ENCODE peak calls at places on chromosomes 13 and 19, in nine cellular contexts. M, Z, O, H, E, U, R, N and D are unnamed samples.

GRCh38 chr13:99418663-99419140 is 82.6 kb upstream of the TM9SF2 start:
- DNase-seq in M (no peak), Z (no peak), O (no peak), H (no peak), E (no peak), U (no peak), R (no peak), N (no peak), D (no peak)

GRCh38 chr13:79530270-79530669 is 49.3 kb downstream of the NDFIP2 start:
- DNase-seq in M (no peak), Z (no peak), O (no peak), H (no peak), E (no peak), U (no peak), R (no peak), N (no peak), D (no peak)

GRCh38 chr13:73835138-73835721 is 299.0 kb downstream of the KLF12 start:
- DNase-seq in M (no peak), Z (peak), O (peak), H (peak), E (no peak), U (no peak), R (peak), N (peak), D (peak)

GRCh38 chr13:65868106-65868505 is 1362.0 kb downstream of the PCDH9 start:
- DNase-seq in M (no peak), Z (no peak), O (no peak), H (no peak), E (no peak), U (no peak), R (no peak), N (no peak), D (no peak)

GRCh38 chr13:68982961-68983619 is 1124.5 kb upstream of the ATXN8OS start:
- DNase-seq in M (no peak), Z (no peak), O (no peak), H (no peak), E (no peak), U (no peak), R (no peak), N (no peak), D (no peak)

GRCh38 chr13:79901336-79901735 is 420.4 kb downstream of the NDFIP2 start:
- DNase-seq in M (no peak), Z (no peak), O (no peak), H (peak), E (no peak), U (no peak), R (peak), N (no peak), D (no peak)

GRCh38 chr13:99646866-99647592 is 145.8 kb downstream of the TM9SF2 start:
- DNase-seq in M (no peak), Z (no peak), O (no peak), H (no peak), E (no peak), U (no peak), R (no peak), N (no peak), D (no peak)

GRCh38 chr13:101916758-101917474 is 464.4 kb downstream of the ITGBL1 start:
- DNase-seq in M (no peak), Z (no peak), O (no peak), H (no peak), E (no peak), U (no peak), R (no peak), N (no peak), D (peak)

GRCh38 chr19:18223860-18224524 is 2.2 kb downstream of the PDE4C start:
- DNase-seq in M (no peak), Z (peak), O (no peak), H (no peak), E (no peak), U (peak), R (no peak), N (no peak), D (peak)

GRCh38 chr19:1266818-1267440 is 2.2 kb upstream of the CIRBP start:
- DNase-seq in M (no peak), Z (peak), O (peak), H (peak), E (no peak), U (peak), R (no peak), N (no peak), D (no peak)

GRCh38 chr19:33470686-33471085 is 50.9 kb downstream of the PEPD start:
- DNase-seq in M (no peak), Z (no peak), O (no peak), H (no peak), E (no peak), U (no peak), R (no peak), N (no peak), D (no peak)

GRCh38 chr19:8494158-8494557 is 8.3 kb downstream of the PRAM1 start:
- DNase-seq in M (no peak), Z (peak), O (no peak), H (peak), E (no peak), U (no peak), R (no peak), N (no peak), D (no peak)

GRCh38 chr19:53182202-53182601 is 11.0 kb downstream of the ZNF665 start:
- DNase-seq in M (no peak), Z (no peak), O (no peak), H (no peak), E (no peak), U (no peak), R (peak), N (no peak), D (no peak)

GRCh38 chr13:94210826-94211225 is 268.7 kb downstream of the DCT start:
- DNase-seq in M (no peak), Z (no peak), O (no peak), H (peak), E (no peak), U (no peak), R (no peak), N (no peak), D (no peak)

GRCh38 chr19:47239610-47240296 is 8.8 kb upstream of the BBC3 start:
- DNase-seq in M (no peak), Z (no peak), O (peak), H (peak), E (no peak), U (no peak), R (peak), N (no peak), D (peak)

GRCh38 chr13:33994198-33994597 is 176.2 kb downstream of the RFC3 start:
- DNase-seq in M (no peak), Z (peak), O (no peak), H (no peak), E (no peak), U (no peak), R (no peak), N (no peak), D (no peak)

GRCh38 chr19:58304748-58305064 is 471 bp upstream of the ERVK3-1 start:
- DNase-seq in M (no peak), Z (no peak), O (no peak), H (no peak), E (no peak), U (no peak), R (no peak), N (no peak), D (no peak)

GRCh38 chr19:58305932-58306323 is 751 bp downstream of the ERVK3-1 start:
- DNase-seq in M (no peak), Z (no peak), O (no peak), H (peak), E (no peak), U (peak), R (no peak), N (no peak), D (peak)

GRCh38 chr19:58307736-58308135 is 2.6 kb downstream of the ERVK3-1 start:
- DNase-seq in M (no peak), Z (no peak), O (no peak), H (no peak), E (no peak), U (no peak), R (no peak), N (no peak), D (no peak)

GRCh38 chr19:58304255-58304654 is 922 bp upstream of the ERVK3-1 start:
- DNase-seq in M (no peak), Z (no peak), O (no peak), H (no peak), E (no peak), U (no peak), R (no peak), N (no peak), D (no peak)

DNA sequence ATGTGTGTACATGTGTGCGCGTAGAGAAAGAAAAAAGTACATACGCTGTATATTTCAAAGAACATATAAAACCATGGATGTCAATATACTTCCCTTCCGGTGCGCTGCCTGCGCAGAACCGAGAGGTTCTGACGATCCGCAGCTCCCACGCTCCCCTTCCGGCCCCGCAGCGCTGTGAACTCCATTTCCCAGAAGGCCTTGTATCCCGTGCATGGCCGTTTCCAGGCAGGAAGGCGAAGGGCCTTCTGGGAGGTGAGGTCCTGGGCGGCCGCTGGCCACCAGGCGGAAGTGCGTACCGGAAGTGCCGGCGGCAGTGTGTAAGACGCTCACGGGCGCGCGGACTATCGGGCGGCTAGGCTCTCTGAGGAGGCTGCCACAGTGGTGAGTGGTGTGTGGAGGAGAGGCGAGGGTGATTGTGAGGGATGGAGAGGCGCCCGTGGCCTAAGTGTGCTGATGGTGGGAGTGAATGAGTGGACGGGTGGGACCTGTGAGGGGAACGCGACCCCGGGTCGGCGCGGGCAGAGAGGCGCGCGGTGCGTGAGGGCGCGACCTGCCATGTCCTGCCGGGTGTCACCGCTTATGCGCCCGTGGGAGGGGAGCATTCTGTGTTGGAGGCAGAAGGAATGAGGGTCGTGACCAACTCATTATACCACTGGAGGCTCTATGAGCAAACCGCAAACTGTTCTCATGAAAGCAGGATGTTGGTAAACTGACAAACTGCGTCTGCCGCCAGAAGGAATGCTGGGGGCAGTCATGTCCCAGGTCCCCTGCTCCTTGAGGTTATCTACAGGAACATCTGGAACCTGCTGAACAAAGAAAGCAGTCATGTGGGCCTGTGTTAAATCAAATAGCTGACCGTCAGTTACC is at the start of gene ERVK3-1:
- DNase-seq in M (peak), Z (peak), O (peak), H (peak), E (peak), U (peak), R (peak), N (peak), D (peak)
- TF ChIP-seq CTCF in M (no peak), Z (no peak), O (no peak), H (no peak), E (no peak), U (peak), R (no peak), N (no peak), D (no peak)

GRCh38 chr13:30681489-30682242 is 53.7 kb upstream of the ALOX5AP start:
- DNase-seq in M (no peak), Z (no peak), O (peak), H (peak), E (no peak), U (no peak), R (peak), N (no peak), D (no peak)

GRCh38 chr13:30671271-30671815 is 53.6 kb downstream of the USPL1 start:
- DNase-seq in M (no peak), Z (no peak), O (no peak), H (no peak), E (no peak), U (no peak), R (no peak), N (no peak), D (no peak)

GRCh38 chr13:30679483-30680330 is 55.6 kb upstream of the ALOX5AP start:
- DNase-seq in M (no peak), Z (peak), O (peak), H (peak), E (no peak), U (peak), R (peak), N (peak), D (peak)

GRCh38 chr13:30673669-30674521 is 56.2 kb downstream of the USPL1 start:
- DNase-seq in M (peak), Z (peak), O (peak), H (peak), E (peak), U (peak), R (peak), N (peak), D (peak)

GRCh38 chr13:30676672-30677071 is 58.7 kb upstream of the ALOX5AP start:
- DNase-seq in M (no peak), Z (no peak), O (peak), H (peak), E (no peak), U (no peak), R (peak), N (peak), D (no peak)
- TF ChIP-seq CTCF in M (peak), Z (peak), O (peak), H (peak), E (no peak), U (no peak), R (peak), N (peak), D (no peak)

GRCh38 chr13:43959291-43959690 is 79.6 kb downstream of the LACC1 start:
- DNase-seq in M (no peak), Z (no peak), O (no peak), H (no peak), E (no peak), U (no peak), R (no peak), N (no peak), D (no peak)

GRCh38 chr13:43964698-43965097 is 85.0 kb downstream of the LACC1 start:
- DNase-seq in M (no peak), Z (no peak), O (no peak), H (no peak), E (no peak), U (no peak), R (no peak), N (no peak), D (no peak)

GRCh38 chr13:43961909-43962308 is 82.2 kb downstream of the LACC1 start:
- DNase-seq in M (no peak), Z (no peak), O (no peak), H (no peak), E (no peak), U (no peak), R (no peak), N (peak), D (no peak)

GRCh38 chr13:43965446-43965845 is 85.7 kb downstream of the LACC1 start:
- DNase-seq in M (no peak), Z (no peak), O (no peak), H (no peak), E (no peak), U (no peak), R (no peak), N (no peak), D (no peak)

DNA sequence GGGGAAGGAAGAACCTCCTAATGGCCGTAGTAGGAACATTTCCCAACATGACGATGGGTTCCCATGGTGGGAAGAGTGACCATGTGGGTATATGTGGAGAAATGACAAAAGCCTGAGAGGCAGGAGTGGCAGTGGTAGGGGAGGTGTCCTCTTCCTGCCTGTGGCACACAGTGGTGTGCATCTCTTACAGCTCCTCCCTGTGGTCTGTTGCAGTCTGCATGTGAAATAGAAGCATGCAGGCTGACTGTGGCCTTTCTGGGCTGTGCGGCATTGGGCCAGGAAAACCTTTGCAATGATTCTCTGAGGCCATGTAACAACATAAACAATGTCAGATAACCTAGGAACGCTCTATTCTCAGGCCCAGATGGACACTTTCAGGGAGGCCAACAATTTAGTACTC is 84.0 kb downstream of the LACC1 start:
- DNase-seq in M (no peak), Z (peak), O (no peak), H (no peak), E (no peak), U (no peak), R (no peak), N (no peak), D (peak)
- TF ChIP-seq CTCF in M (no peak), Z (peak), O (no peak), H (no peak), E (no peak), U (no peak), R (no peak), N (peak), D (no peak)

GRCh38 chr19:37370880-37371661 is at the start of gene ZNF527:
- DNase-seq in M (peak), Z (peak), O (peak), H (peak), E (peak), U (peak), R (peak), N (peak), D (peak)
- TF ChIP-seq CTCF in M (no peak), Z (no peak), O (peak), H (no peak), E (no peak), U (no peak), R (no peak), N (peak), D (no peak)

DNA sequence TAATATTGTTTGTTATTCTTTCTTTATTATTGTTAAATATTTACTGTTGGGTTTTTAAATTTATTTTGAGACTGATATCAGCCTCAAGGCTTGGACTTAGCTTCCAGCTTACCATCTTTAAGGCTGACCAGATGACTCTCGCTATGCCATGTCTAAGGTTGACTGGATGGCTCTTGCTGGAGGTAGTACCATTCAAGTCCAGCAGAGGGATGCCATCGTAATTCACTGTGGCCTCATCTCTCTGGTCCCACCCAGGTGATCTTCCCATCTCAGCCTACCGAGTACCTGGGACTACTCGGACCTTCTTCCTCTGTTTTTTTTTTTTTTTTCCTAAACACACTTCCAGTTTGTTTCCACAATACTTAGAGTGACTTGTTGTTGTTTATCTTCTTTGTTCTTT is 41.7 kb upstream of the ZNF91 start:
- DNase-seq in M (no peak), Z (peak), O (no peak), H (no peak), E (no peak), U (no peak), R (no peak), N (no peak), D (no peak)
- TF ChIP-seq CTCF in M (no peak), Z (peak), O (peak), H (peak), E (no peak), U (no peak), R (peak), N (peak), D (no peak)

GRCh38 chr19:55383789-55384575 is at the start of gene TMEM238:
- DNase-seq in M (no peak), Z (peak), O (peak), H (peak), E (no peak), U (peak), R (peak), N (peak), D (peak)

GRCh38 chr19:55384576-55385235 is 614 bp upstream of the TMEM238 start:
- DNase-seq in M (no peak), Z (peak), O (no peak), H (no peak), E (peak), U (no peak), R (no peak), N (no peak), D (no peak)

GRCh38 chr19:55382013-55382412 is 2.1 kb downstream of the TMEM238 start:
- DNase-seq in M (no peak), Z (no peak), O (no peak), H (no peak), E (no peak), U (no peak), R (no peak), N (no peak), D (no peak)

GRCh38 chr19:55382522-55383054 is 1.5 kb downstream of the TMEM238 start:
- DNase-seq in M (no peak), Z (no peak), O (no peak), H (no peak), E (no peak), U (no peak), R (no peak), N (no peak), D (no peak)

GRCh38 chr19:55383279-55383788 is 758 bp downstream of the TMEM238 start:
- DNase-seq in M (no peak), Z (no peak), O (no peak), H (no peak), E (no peak), U (no peak), R (no peak), N (no peak), D (no peak)
- TF ChIP-seq CTCF in M (no peak), Z (no peak), O (no peak), H (no peak), E (no peak), U (no peak), R (no peak), N (no peak), D (no peak)

GRCh38 chr19:32041681-32042292 is 303.6 kb upstream of the ZNF507 start:
- DNase-seq in M (no peak), Z (peak), O (peak), H (peak), E (no peak), U (peak), R (peak), N (peak), D (no peak)
- TF ChIP-seq CTCF in M (peak), Z (peak), O (peak), H (peak), E (no peak), U (peak), R (peak), N (peak), D (no peak)

GRCh38 chr19:51020988-51021651 is 1.6 kb upstream of the KLK10 start:
- DNase-seq in M (no peak), Z (peak), O (peak), H (peak), E (no peak), U (no peak), R (peak), N (peak), D (peak)
- TF ChIP-seq CTCF in M (no peak), Z (peak), O (peak), H (peak), E (no peak), U (peak), R (peak), N (peak), D (peak)